ENCODE peak calls at places on chromosomes 7 and 10, in eight cellular contexts. I is fibroblast of lung, L is HCT116, C is PC-3, Z is mammary epithelial cell, F is K562, H is hepatocyte, S is SK-N-SH. A is an unnamed sample. For H3K79me2, the result is how much of the 10 kb centered on the place peaks cover.

GRCh38 chr10:122264931-122265330 is 6.2 kb upstream of the BTBD16 start:
- DNase-seq in H (no peak), Z (no peak), C (no peak), L (no peak), I (no peak), F (no peak), S (no peak), A (no peak)

GRCh38 chr7:141265668-141266067 is 191.8 kb downstream of the TMEM178B start:
- DNase-seq in S (no peak), H (no peak), C (no peak), F (no peak), Z (no peak), I (no peak), L (no peak), A (no peak)

GRCh38 chr10:133278577-133279265 is 2.1 kb upstream of the ADAM8 start:
- DNase-seq in Z (peak), C (peak), I (peak), L (no peak), F (peak), H (peak), S (no peak), A (peak)

GRCh38 chr7:148114807-148115206 is 475.8 kb upstream of the C7orf33 start:
- DNase-seq in L (no peak), H (no peak), Z (no peak), F (no peak), C (no peak), S (peak), I (no peak), A (no peak)

GRCh38 chr7:152761116-152761748 is 1.7 kb downstream of the ACTR3B start:
- DNase-seq in C (peak), L (no peak), I (no peak), H (no peak), S (no peak), Z (peak), F (no peak), A (no peak)

GRCh38 chr10:1331560-1331959 is 275.4 kb downstream of the WDR37 start:
- DNase-seq in I (no peak), C (no peak), F (no peak), S (no peak), L (no peak), Z (no peak), H (no peak), A (no peak)

GRCh38 chr10:99834410-99834809 is 52.0 kb downstream of the ABCC2 start:
- DNase-seq in L (peak), C (peak), S (no peak), Z (peak), I (peak), H (no peak), F (peak), A (no peak)

GRCh38 chr10:61752111-61753011 is 89.6 kb downstream of the CABCOCO1 start:
- DNase-seq in I (peak), F (peak), H (peak), Z (peak), S (no peak), L (peak), C (peak), A (peak)

GRCh38 chr7:148108381-148108780 is 482.2 kb upstream of the C7orf33 start:
- DNase-seq in F (no peak), H (no peak), L (no peak), C (no peak), S (no peak), I (no peak), Z (no peak), A (no peak)

GRCh38 chr7:105126436-105126975 is 112.5 kb downstream of the KMT2E start:
- DNase-seq in C (no peak), Z (no peak), I (no peak), F (no peak), L (no peak), S (peak), H (no peak), A (no peak)

GRCh38 chr7:90655566-90655965 is 59.4 kb downstream of the CDK14 start:
- DNase-seq in Z (peak), S (no peak), L (no peak), I (peak), C (peak), H (no peak), F (no peak), A (no peak)

GRCh38 chr10:34010891-34011290 is 676.4 kb upstream of the NRP1 start:
- DNase-seq in I (no peak), H (no peak), S (no peak), L (no peak), Z (peak), C (no peak), F (no peak), A (no peak)

GRCh38 chr10:91022924-91023707 is 102.2 kb upstream of the ANKRD1 start:
- DNase-seq in S (no peak), F (no peak), H (no peak), Z (peak), I (peak), L (no peak), C (no peak), A (no peak)

GRCh38 chr10:127374901-127375300 is 174.2 kb upstream of the NPS start:
- DNase-seq in L (no peak), I (no peak), C (no peak), S (no peak), H (no peak), Z (no peak), F (no peak), A (no peak)

GRCh38 chr10:34988397-34989067 is 101.6 kb downstream of the CUL2 start:
- DNase-seq in L (no peak), Z (peak), I (no peak), C (no peak), F (no peak), H (no peak), S (no peak), A (no peak)

GRCh38 chr10:58512470-58513188 is at the start of gene BICC1:
- DNase-seq in S (peak), L (no peak), H (peak), Z (peak), F (no peak), I (peak), C (peak), A (no peak)

GRCh38 chr7:96497567-96497966 is 175.7 kb upstream of the SLC25A13 start:
- DNase-seq in C (no peak), I (no peak), Z (no peak), F (no peak), H (no peak), L (no peak), S (no peak), A (no peak)

GRCh38 chr7:154646126-154647013 is 356.6 kb downstream of the PAXIP1 start:
- DNase-seq in S (no peak), Z (no peak), H (no peak), F (peak), I (no peak), C (no peak), L (no peak), A (no peak)

GRCh38 chr7:48004023-48004422 is 24.6 kb upstream of the HUS1 start:
- DNase-seq in F (no peak), L (no peak), Z (no peak), I (no peak), H (no peak), S (no peak), C (no peak), A (peak)

GRCh38 chr7:142516038-142516501 is 233.2 kb upstream of the PRSS1 start:
- DNase-seq in F (peak), S (peak), C (peak), I (peak), L (peak), H (peak), Z (peak), A (peak)

GRCh38 chr10:123284022-123284421 is 129.8 kb downstream of the BUB3 start:
- DNase-seq in S (no peak), H (no peak), F (peak), I (no peak), L (peak), C (peak), Z (peak), A (no peak)

GRCh38 chr7:55425141-55425752 is 60.1 kb downstream of the LANCL2 start:
- DNase-seq in S (no peak), F (peak), Z (no peak), L (no peak), H (no peak), I (no peak), C (no peak), A (no peak)

GRCh38 chr10:21326594-21326993 is 198.9 kb downstream of the SKIDA1 start:
- DNase-seq in C (no peak), F (no peak), S (no peak), H (no peak), I (no peak), Z (no peak), L (no peak), A (no peak)

GRCh38 chr10:109018892-109019507 is 904.3 kb downstream of the XPNPEP1 start:
- DNase-seq in L (no peak), H (no peak), S (peak), C (peak), F (no peak), Z (peak), I (peak), A (peak)

GRCh38 chr10:133067152-133068090 is 20.3 kb upstream of the ADGRA1 start:
- DNase-seq in C (no peak), H (no peak), Z (no peak), L (no peak), I (peak), F (no peak), S (no peak), A (no peak)

GRCh38 chr10:12849351-12850181 is 151.9 kb downstream of the CCDC3 start:
- DNase-seq in C (no peak), F (no peak), S (peak), I (no peak), H (no peak), L (no peak), Z (peak), A (no peak)

GRCh38 chr10:133334495-133335237 is 2.0 kb downstream of the CALY start:
- DNase-seq in I (no peak), C (no peak), Z (no peak), L (no peak), H (no peak), F (no peak), S (peak), A (no peak)

GRCh38 chr7:131383417-131383816 is 55.7 kb downstream of the MKLN1 start:
- DNase-seq in F (no peak), L (no peak), H (no peak), S (no peak), C (no peak), I (peak), Z (peak), A (no peak)

GRCh38 chr10:1465421-1465902 is 271.9 kb downstream of the ADARB2 start:
- DNase-seq in I (no peak), C (no peak), H (peak), S (no peak), L (no peak), F (no peak), Z (peak), A (no peak)

GRCh38 chr7:17928055-17928454 is 12.2 kb downstream of the SNX13 start:
- DNase-seq in H (no peak), F (no peak), L (no peak), C (no peak), I (no peak), S (no peak), Z (no peak), A (no peak)

GRCh38 chr7:17929647-17930395 is 10.5 kb downstream of the SNX13 start:
- DNase-seq in I (no peak), H (no peak), Z (no peak), F (no peak), C (no peak), L (no peak), S (no peak), A (no peak)

GRCh38 chr7:17931069-17931468 is 9.2 kb downstream of the SNX13 start:
- DNase-seq in C (no peak), L (no peak), H (no peak), F (no peak), I (no peak), Z (no peak), S (no peak), A (no peak)

GRCh38 chr7:17932770-17933169 is 7.5 kb downstream of the SNX13 start:
- DNase-seq in S (no peak), H (no peak), Z (no peak), F (no peak), L (no peak), C (no peak), I (no peak), A (no peak)

DNA sequence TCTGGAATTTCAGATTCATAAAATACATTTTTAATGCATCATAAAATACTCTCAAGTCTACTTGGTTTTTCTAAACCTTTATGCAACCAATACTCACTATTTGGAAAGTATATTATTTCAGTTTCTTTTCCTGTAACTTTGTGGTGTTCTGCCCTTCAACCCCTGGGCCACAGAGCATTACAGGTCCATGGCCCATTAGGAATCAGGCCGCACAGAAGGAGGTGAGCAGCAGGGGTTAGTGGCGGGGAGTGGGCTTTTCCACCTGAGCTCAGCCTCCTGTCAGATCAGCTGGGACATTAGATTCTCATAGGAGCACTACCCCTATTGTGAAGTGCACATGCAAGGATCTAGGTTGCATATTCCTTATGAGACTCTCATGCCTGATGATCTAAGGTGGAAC is 9.7 kb downstream of the SNX13 start:
- DNase-seq in C (no peak), F (no peak), I (no peak), Z (no peak), L (no peak), H (no peak), S (no peak), A (no peak)
- H3K79me2 ChIP-seq in C (half or more), F (half or more), I (half or more), Z (half or more), L (half or more), H (half or more), S (half or more), A (half or more)

GRCh38 chr7:26345837-26346236 is 54.2 kb downstream of the SNX10 start:
- DNase-seq in C (no peak), F (no peak), Z (no peak), H (no peak), I (no peak), S (no peak), L (no peak), A (no peak)
- TF ChIP-seq CTCF in C (no peak), F (peak), Z (no peak), H (no peak), I (no peak), S (no peak), L (no peak), A (no peak)

GRCh38 chr10:74000892-74001669 is 3.2 kb downstream of the VCL start:
- DNase-seq in F (no peak), L (no peak), S (no peak), Z (no peak), I (no peak), C (no peak), H (no peak), A (no peak)
- H3K79me2 ChIP-seq in F (half or more), L (half or more), S (half or more), Z (half or more), I (half or more), C (half or more), H (half or more), A (under half)

DNA sequence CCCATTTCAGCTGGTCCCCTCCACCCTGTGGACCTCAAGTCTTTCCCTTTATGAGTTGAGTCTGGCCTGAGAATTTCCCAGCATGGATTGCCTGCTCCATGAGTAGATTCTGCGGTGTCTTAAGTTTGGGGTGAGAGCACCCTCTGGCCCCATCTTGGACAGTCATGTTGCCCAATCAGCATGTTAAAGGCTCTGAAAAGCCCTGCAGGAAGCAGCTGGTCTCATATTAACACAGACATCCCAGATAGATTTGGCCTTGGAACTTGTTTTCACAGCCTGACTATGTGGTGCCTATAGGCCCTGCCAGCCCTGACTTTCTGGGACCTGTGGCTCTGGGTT is 15.5 kb upstream of the SLC29A3 start:
- DNase-seq in H (no peak), F (no peak), S (no peak), C (no peak), L (no peak), Z (no peak), I (no peak), A (no peak)
- TF ChIP-seq CTCF in H (no peak), F (no peak), S (no peak), C (peak), L (no peak), Z (no peak), I (no peak), A (peak)

GRCh38 chr7:137957887-137958286 is 44.0 kb downstream of the CREB3L2 start:
- DNase-seq in C (no peak), F (no peak), H (no peak), L (no peak), S (no peak), Z (no peak), I (no peak), A (no peak)
- H3K79me2 ChIP-seq in C (under half), F (half or more), H (half or more), L (under half), S (half or more), Z (half or more), I (half or more), A (under half)

DNA sequence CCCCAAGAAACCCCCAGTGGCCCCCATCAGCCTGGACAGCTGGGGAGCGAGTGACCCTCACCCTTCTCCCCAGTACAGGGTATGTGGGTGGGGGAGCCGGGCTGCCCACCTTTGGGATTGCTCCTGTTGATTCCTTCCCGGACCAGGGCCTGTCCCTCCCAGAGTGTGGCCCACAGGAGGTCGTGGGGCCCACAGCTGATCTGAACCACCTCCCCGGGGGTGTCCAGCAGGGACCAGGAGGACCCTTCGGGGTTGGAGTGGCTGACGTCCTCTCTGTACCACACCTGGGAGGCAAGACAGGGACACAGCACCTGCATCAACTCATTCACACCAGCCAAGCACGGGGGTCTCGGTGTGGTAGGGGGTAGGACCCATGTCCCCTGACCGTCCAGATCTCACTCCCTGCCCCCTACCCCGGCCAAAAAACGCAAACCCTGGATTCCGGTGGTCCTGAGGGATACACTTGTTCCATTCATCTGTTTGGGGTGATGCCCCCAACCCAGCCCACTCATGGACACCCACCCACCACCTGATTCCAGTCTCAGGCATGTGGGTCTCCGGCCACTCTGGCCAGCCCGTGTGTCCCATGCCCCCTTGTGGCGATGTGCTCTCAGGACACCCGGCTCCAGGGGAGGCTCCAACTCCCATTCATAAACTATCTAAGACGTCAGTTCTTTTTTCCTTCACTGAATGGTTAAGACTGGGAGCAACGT is 10.9 kb downstream of the TECPR1 start:
- DNase-seq in H (peak), C (peak), L (peak), I (peak), F (peak), Z (no peak), S (peak), A (peak)
- TF ChIP-seq CTCF in H (peak), C (peak), L (peak), I (peak), F (peak), Z (peak), S (peak), A (peak)

A was measured in OCI-LY7.